ENCODE peak calls at places on chromosome 12, in ten cellular contexts. U is IMR-90; W is chondrocyte; L is hippocampal formation; K is erythroblast; Z is activated CD4-positive, alpha-beta T cell treated with anti-CD3 and anti-CD28 coated beads, Interleukin-2, amount 50 U/mL, for 1 hour; C is HEK293T; S is kidney; I is retina; E is CD4-positive, alpha-beta T cell. M is an unnamed sample.
A peak's percentile ranks its signal among the peaks of the same experiment; 100 is the strongest.

GRCh38 chr12:28313631-28314030 is 123.4 kb downstream of the CCDC91 start:
- DNase-seq in U (peak; percentile 43), W (no peak), L (no peak), K (no peak), Z (no peak), C (no peak), S (no peak), I (no peak), E (no peak), M (no peak)

GRCh38 chr12:102010265-102010994 is 51.4 kb downstream of the WASHC3 start:
- DNase-seq in U (no peak), W (no peak), L (no peak), K (no peak), Z (no peak), C (no peak), S (no peak), I (no peak), E (no peak), M (no peak)

GRCh38 chr12:46549527-46550265 is 177.1 kb upstream of the SLC38A2 start:
- DNase-seq in U (peak; percentile 97), W (no peak), L (no peak), K (no peak), Z (no peak), C (no peak), S (no peak), I (no peak), E (no peak), M (peak; percentile 89)

GRCh38 chr12:41250748-41251147 is 62.6 kb downstream of the PDZRN4 start:
- DNase-seq in U (no peak), W (no peak), L (no peak), K (no peak), Z (no peak), C (no peak), S (no peak), I (no peak), E (no peak), M (peak; percentile 3)

GRCh38 chr12:32344047-32344446 is 55.3 kb upstream of the FGD4 start:
- DNase-seq in U (no peak), W (no peak), L (no peak), K (no peak), Z (no peak), C (no peak), S (no peak), I (no peak), E (no peak), M (no peak)

GRCh38 chr12:52634266-52635056 is 16.1 kb upstream of the KRT73 start:
- DNase-seq in U (no peak), W (no peak), L (peak; percentile 70), K (no peak), Z (no peak), C (no peak), S (no peak), I (no peak), E (no peak), M (no peak)

GRCh38 chr12:93165384-93165932 is 212.3 kb upstream of the NUDT4 start:
- DNase-seq in U (no peak), W (no peak), L (no peak), K (no peak), Z (no peak), C (no peak), S (no peak), I (no peak), E (no peak), M (no peak)

GRCh38 chr12:31702047-31702446 is 26.8 kb downstream of the AMN1 start:
- DNase-seq in U (peak; percentile 10), W (no peak), L (no peak), K (peak; percentile 5), Z (no peak), C (no peak), S (no peak), I (no peak), E (no peak), M (peak; percentile 7)

GRCh38 chr12:75706786-75707605 is 195.6 kb upstream of the KRR1 start:
- DNase-seq in U (peak; percentile 93), W (no peak), L (no peak), K (no peak), Z (no peak), C (no peak), S (no peak), I (no peak), E (no peak), M (peak; percentile 85)

GRCh38 chr12:81252228-81252627 is 174.3 kb downstream of the ACSS3 start:
- DNase-seq in U (no peak), W (no peak), L (no peak), K (no peak), Z (no peak), C (no peak), S (no peak), I (no peak), E (no peak), M (no peak)

GRCh38 chr12:47777741-47778558 is 4.9 kb downstream of the SLC48A1 start:
- DNase-seq in U (no peak), W (no peak), L (peak; percentile 92), K (peak; percentile 91), Z (no peak), C (no peak), S (peak; percentile 81), I (no peak), E (no peak), M (no peak)

GRCh38 chr12:95583933-95584332 is 32.7 kb upstream of the USP44 start:
- DNase-seq in U (no peak), W (no peak), L (no peak), K (no peak), Z (no peak), C (no peak), S (no peak), I (no peak), E (no peak), M (no peak)

GRCh38 chr12:27814411-27814810 is 34.4 kb upstream of the MANSC4 start:
- DNase-seq in U (no peak), W (no peak), L (no peak), K (no peak), Z (no peak), C (no peak), S (no peak), I (no peak), E (no peak), M (no peak)

M was measured in cardiac muscle cell.